ENCODE peak calls at places on chromosomes 12 and 14, in nine cellular contexts. N, Q, U, F, X, V, J, A and Y are unnamed samples.
A peak's percentile ranks its signal among the peaks of the same experiment; 100 is the strongest.

GRCh38 chr12:119649202-119649808 is 18.6 kb upstream of the PRKAB1 start:
- DNase-seq in V (no peak), U (no peak), Q (no peak), F (no peak), A (no peak), N (no peak), X (no peak), J (no peak), Y (no peak)

GRCh38 chr12:124910561-124911478 is 3.6 kb downstream of the UBC start:
- DNase-seq in V (no peak), A (no peak), X (no peak), J (no peak), Q (no peak), U (no peak), N (no peak), F (peak; percentile 29), Y (no peak)

GRCh38 chr12:59453461-59453860 is 142.4 kb upstream of the SLC16A7 start:
- DNase-seq in V (no peak), A (no peak), U (no peak), J (no peak), X (no peak), N (no peak), F (no peak), Q (no peak), Y (no peak)

GRCh38 chr12:106903241-106903950 is 52.3 kb upstream of the TMEM263 start:
- DNase-seq in Q (peak; percentile 67), V (peak; percentile 79), F (peak; percentile 90), A (peak; percentile 90), X (peak; percentile 95), J (peak; percentile 60), N (peak; percentile 75), U (peak; percentile 77), Y (peak; percentile 92)

GRCh38 chr12:72889791-72890190 is 617.6 kb downstream of the TRHDE start:
- DNase-seq in X (no peak), Q (no peak), N (no peak), U (no peak), F (no peak), A (no peak), V (no peak), J (no peak), Y (no peak)

GRCh38 chr12:1939745-1940607 is 21.5 kb upstream of the CACNA2D4 start:
- DNase-seq in X (peak; percentile 94), J (peak; percentile 81), F (peak; percentile 95), Q (peak; percentile 85), N (peak; percentile 92), A (peak; percentile 95), V (peak; percentile 89), U (peak; percentile 90), Y (peak; percentile 88)

GRCh38 chr14:77878783-77879182 is 78.9 kb downstream of the ADCK1 start:
- DNase-seq in U (no peak), F (no peak), X (no peak), J (no peak), V (no peak), N (no peak), Q (no peak), A (no peak), Y (no peak)

GRCh38 chr14:76773188-76773885 is 12.1 kb downstream of the VASH1 start:
- DNase-seq in X (no peak), U (peak; percentile 93), N (peak; percentile 83), F (peak; percentile 26), A (peak; percentile 88), Q (peak; percentile 89), V (peak; percentile 59), J (peak; percentile 76), Y (peak; percentile 83)

GRCh38 chr12:1810201-1810930 is 10.0 kb upstream of the LRTM2 start:
- DNase-seq in U (no peak), A (peak; percentile 44), X (no peak), Q (no peak), J (no peak), V (no peak), N (no peak), F (no peak), Y (no peak)

GRCh38 chr12:6434205-6435180 is 10.3 kb upstream of the CD27 start:
- DNase-seq in Q (no peak), V (no peak), X (no peak), A (no peak), N (peak; percentile 49), F (no peak), U (peak; percentile 35), J (no peak), Y (no peak)

GRCh38 chr14:68813318-68813838 is 20.5 kb upstream of the ZFP36L1 start:
- DNase-seq in A (no peak), V (no peak), N (no peak), X (no peak), F (no peak), J (no peak), Q (no peak), U (no peak), Y (no peak)

GRCh38 chr14:60509438-60510253 is 700 bp downstream of the SIX6 start:
- DNase-seq in F (no peak), A (no peak), Q (no peak), U (peak; percentile 60), J (no peak), N (no peak), V (no peak), X (no peak), Y (no peak)

GRCh38 chr14:74591899-74592298 is 20.1 kb downstream of the LTBP2 start:
- DNase-seq in V (no peak), F (no peak), Q (no peak), A (no peak), X (no peak), U (no peak), J (peak; percentile 40), N (no peak), Y (no peak)

GRCh38 chr12:90069711-90070110 is 361.1 kb upstream of the ATP2B1 start:
- DNase-seq in V (no peak), X (no peak), F (no peak), U (no peak), A (no peak), Q (no peak), J (no peak), N (no peak), Y (no peak)

GRCh38 chr14:21796912-21797311 is 123.3 kb upstream of the OR4E1 start:
- DNase-seq in N (no peak), U (no peak), V (no peak), F (no peak), Q (no peak), X (no peak), J (no peak), A (no peak), Y (no peak)

GRCh38 chr12:102567031-102567985 is 86.9 kb upstream of the IGF1 start:
- DNase-seq in V (no peak), J (no peak), Q (no peak), N (no peak), X (no peak), F (no peak), U (no peak), A (no peak), Y (no peak)

GRCh38 chr12:123245678-123246077 is 12.4 kb downstream of the MTRFR start:
- DNase-seq in N (no peak), U (no peak), J (no peak), X (no peak), A (no peak), Q (no peak), V (no peak), F (no peak), Y (no peak)
- H3K4me1 ChIP-seq in N (peaks cover 29% of the 10 kb centered on the region), U (peaks cover 17% of the 10 kb centered on the region), J (peaks cover 12% of the 10 kb centered on the region), X (peaks cover 6% of the 10 kb centered on the region), A (peaks cover 8% of the 10 kb centered on the region), Q (peaks cover 10% of the 10 kb centered on the region), V (no peaks in the 10 kb centered on the region), F (no peaks in the 10 kb centered on the region), Y (no peaks in the 10 kb centered on the region)

DNA sequence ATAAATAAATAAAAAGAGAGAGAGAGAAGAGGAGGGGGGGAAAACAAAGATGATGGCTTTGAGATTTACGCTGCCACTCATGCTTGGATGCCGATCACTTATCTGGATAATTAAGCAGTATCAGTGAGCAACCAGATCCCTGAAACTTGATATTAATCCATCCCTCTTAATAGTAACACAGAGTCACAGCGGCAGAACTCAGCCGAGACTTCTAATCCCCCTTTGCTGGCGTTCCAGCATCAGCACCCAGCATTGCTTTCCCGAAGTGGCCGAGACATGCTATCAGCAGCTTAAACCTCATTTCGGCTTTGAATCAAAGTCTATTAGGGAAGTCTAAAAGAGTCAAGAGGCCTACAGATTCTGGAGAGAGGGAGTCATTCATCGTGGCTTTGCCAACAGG is 1036.1 kb downstream of the VRK1 start:
- DNase-seq in A (no peak), X (no peak), U (no peak), V (no peak), J (no peak), N (no peak), Q (no peak), F (no peak), Y (no peak)
- H3K9me3 ChIP-seq in A (no peaks in the 10 kb centered on the region), X (no peaks in the 10 kb centered on the region), U (no peaks in the 10 kb centered on the region), V (no peaks in the 10 kb centered on the region), J (no peaks in the 10 kb centered on the region), N (no peaks in the 10 kb centered on the region), Q (peaks cover 12% of the 10 kb centered on the region), F (no peaks in the 10 kb centered on the region), Y (no peaks in the 10 kb centered on the region)

GRCh38 chr12:104736307-104736706 is 221.8 kb downstream of the SLC41A2 start:
- DNase-seq in U (no peak), X (no peak), N (no peak), J (no peak), V (no peak), F (peak; percentile 28), Q (no peak), A (no peak), Y (peak; percentile 70)
- H3K4me1 ChIP-seq in U (peaks cover 32% of the 10 kb centered on the region), X (peaks cover 5% of the 10 kb centered on the region), N (peaks cover 7% of the 10 kb centered on the region), J (no peaks in the 10 kb centered on the region), V (no peaks in the 10 kb centered on the region), F (no peaks in the 10 kb centered on the region), Q (no peaks in the 10 kb centered on the region), A (peaks cover 8% of the 10 kb centered on the region), Y (peaks cover 11% of the 10 kb centered on the region)

GRCh38 chr14:27485193-27485592 is 887.4 kb upstream of the NOVA1 start:
- DNase-seq in J (no peak), V (no peak), A (no peak), F (no peak), N (no peak), Q (no peak), X (no peak), U (no peak), Y (no peak)
- H3K9me3 ChIP-seq in J (no peaks in the 10 kb centered on the region), V (no peaks in the 10 kb centered on the region), A (no peaks in the 10 kb centered on the region), F (no peaks in the 10 kb centered on the region), N (no peaks in the 10 kb centered on the region), Q (no peaks in the 10 kb centered on the region), X (no peaks in the 10 kb centered on the region), U (no peaks in the 10 kb centered on the region), Y (no peaks in the 10 kb centered on the region)